ENCODE peak calls at places on chromosomes 16 and 17, in five cellular contexts. One of them, this sample, is unnamed.

GRCh38 chr17:81451823-81452222 is 56.6 kb downstream of the BAHCC1 start:
- DNase-seq in ACHN: no peak
- DNase-seq in EL: no peak
- DNase-seq in tibial nerve: no peak
- DNase-seq in stomach: no peak
- DNase-seq in this sample: no peak

GRCh38 chr16:20300312-20301097 is 26.8 kb downstream of the GP2 start:
- DNase-seq in stomach: peak; percentile 69
- DNase-seq in ACHN: peak; percentile 73
- DNase-seq in tibial nerve: no peak
- DNase-seq in EL: peak; percentile 37
- DNase-seq in this sample: peak; percentile 41

GRCh38 chr16:4947722-4948503 is 10.2 kb upstream of the SEC14L5 start:
- DNase-seq in EL: no peak
- DNase-seq in tibial nerve: no peak
- DNase-seq in ACHN: no peak
- DNase-seq in stomach: no peak
- DNase-seq in this sample: no peak

GRCh38 chr17:65013613-65014391 is 42.7 kb downstream of the GNA13 start:
- DNase-seq in stomach: no peak
- DNase-seq in EL: peak; percentile 85
- DNase-seq in tibial nerve: no peak
- DNase-seq in ACHN: peak; percentile 70
- DNase-seq in this sample: peak; percentile 93

GRCh38 chr17:48314716-48315115 is 115.3 kb downstream of the SKAP1 start:
- DNase-seq in tibial nerve: no peak
- DNase-seq in stomach: no peak
- DNase-seq in EL: no peak
- DNase-seq in ACHN: no peak
- DNase-seq in this sample: no peak

GRCh38 chr17:55612691-55613141 is 101.5 kb upstream of the SMIM36 start:
- DNase-seq in EL: no peak
- DNase-seq in ACHN: no peak
- DNase-seq in tibial nerve: no peak
- DNase-seq in stomach: no peak
- DNase-seq in this sample: no peak

GRCh38 chr16:81590714-81591537 is 146.3 kb downstream of the CMIP start:
- DNase-seq in tibial nerve: no peak
- DNase-seq in stomach: no peak
- DNase-seq in ACHN: no peak
- DNase-seq in EL: no peak
- DNase-seq in this sample: no peak

GRCh38 chr17:60354223-60354622 is 37.7 kb downstream of the USP32 start:
- DNase-seq in tibial nerve: peak; percentile 11
- DNase-seq in stomach: no peak
- DNase-seq in EL: peak; percentile 82
- DNase-seq in ACHN: no peak
- DNase-seq in this sample: peak; percentile 80

GRCh38 chr16:3028716-3029319 is 5.0 kb downstream of the THOC6 start:
- DNase-seq in EL: no peak
- DNase-seq in tibial nerve: no peak
- DNase-seq in ACHN: no peak
- DNase-seq in stomach: no peak
- DNase-seq in this sample: no peak

GRCh38 chr17:3965123-3965800 is 1.0 kb upstream of the ATP2A3 start:
- DNase-seq in tibial nerve: peak; percentile 31
- DNase-seq in stomach: peak; percentile 83
- DNase-seq in ACHN: peak; percentile 85
- DNase-seq in EL: peak; percentile 61
- DNase-seq in this sample: peak; percentile 36

This sample was measured in fibroblast of lung.